ENCODE peak calls at places on chromosomes 7 and 10, in five cellular contexts. One of them, this sample, is unnamed.

GRCh38 chr10:48505394-48506112 is 99.3 kb downstream of the ARHGAP22 start:
- DNase-seq in RPMI8226: no peak
- DNase-seq in mesendoderm: peak
- DNase-seq in ELF-1: peak
- DNase-seq in GM12878: no peak
- DNase-seq in this sample: no peak

GRCh38 chr7:93249749-93250148 is 17.6 kb downstream of the VPS50 start:
- DNase-seq in RPMI8226: no peak
- DNase-seq in mesendoderm: peak
- DNase-seq in ELF-1: peak
- DNase-seq in GM12878: no peak
- DNase-seq in this sample: no peak

GRCh38 chr7:45923290-45923689 is 2.2 kb upstream of the IGFBP3 start:
- DNase-seq in RPMI8226: peak
- DNase-seq in mesendoderm: peak
- DNase-seq in ELF-1: peak
- DNase-seq in GM12878: no peak
- DNase-seq in this sample: no peak

GRCh38 chr7:158740657-158741293 is 36.2 kb upstream of the NCAPG2 start:
- DNase-seq in RPMI8226: no peak
- DNase-seq in mesendoderm: no peak
- DNase-seq in ELF-1: no peak
- DNase-seq in GM12878: no peak
- DNase-seq in this sample: no peak

GRCh38 chr7:2621061-2621828 is 10.5 kb upstream of the TTYH3 start:
- DNase-seq in RPMI8226: peak
- DNase-seq in mesendoderm: peak
- DNase-seq in ELF-1: peak
- DNase-seq in GM12878: no peak
- DNase-seq in this sample: no peak

GRCh38 chr7:131400833-131401593 is 73.3 kb downstream of the MKLN1 start:
- DNase-seq in RPMI8226: no peak
- DNase-seq in mesendoderm: no peak
- DNase-seq in ELF-1: no peak
- DNase-seq in GM12878: no peak
- DNase-seq in this sample: no peak

GRCh38 chr7:135744938-135745701 is 3.5 kb downstream of the FAM180A start:
- DNase-seq in RPMI8226: no peak
- DNase-seq in mesendoderm: no peak
- DNase-seq in ELF-1: no peak
- DNase-seq in GM12878: no peak
- DNase-seq in this sample: no peak

GRCh38 chr10:98361131-98361633 is 53.8 kb downstream of the PYROXD2 start:
- DNase-seq in RPMI8226: peak
- DNase-seq in mesendoderm: peak
- DNase-seq in ELF-1: peak
- DNase-seq in GM12878: peak
- DNase-seq in this sample: no peak

GRCh38 chr7:102933763-102934162 is 21.0 kb downstream of the LRRC17 start:
- DNase-seq in RPMI8226: no peak
- DNase-seq in mesendoderm: peak
- DNase-seq in ELF-1: peak
- DNase-seq in GM12878: no peak
- DNase-seq in this sample: no peak

GRCh38 chr10:121131426-121132277 is 280.5 kb downstream of the WDR11 start:
- DNase-seq in RPMI8226: no peak
- DNase-seq in mesendoderm: no peak
- DNase-seq in ELF-1: no peak
- DNase-seq in GM12878: no peak
- DNase-seq in this sample: no peak

GRCh38 chr7:158247758-158248487 is 339.7 kb downstream of the PTPRN2 start:
- DNase-seq in RPMI8226: no peak
- DNase-seq in mesendoderm: no peak
- DNase-seq in ELF-1: no peak
- DNase-seq in GM12878: no peak
- DNase-seq in this sample: no peak

GRCh38 chr7:2781636-2782035 is 62.5 kb downstream of the GNA12 start:
- DNase-seq in RPMI8226: no peak
- DNase-seq in mesendoderm: no peak
- DNase-seq in ELF-1: no peak
- DNase-seq in GM12878: no peak
- DNase-seq in this sample: no peak

GRCh38 chr7:26853788-26854393 is 10.5 kb downstream of the SKAP2 start:
- DNase-seq in RPMI8226: peak
- DNase-seq in mesendoderm: peak
- DNase-seq in ELF-1: no peak
- DNase-seq in GM12878: no peak
- DNase-seq in this sample: no peak

GRCh38 chr7:45715471-45716352 is 141.5 kb downstream of the ADCY1 start:
- DNase-seq in RPMI8226: no peak
- DNase-seq in mesendoderm: no peak
- DNase-seq in ELF-1: no peak
- DNase-seq in GM12878: no peak
- DNase-seq in this sample: no peak

GRCh38 chr10:63431962-63432797 is 33.6 kb downstream of the JMJD1C start:
- DNase-seq in RPMI8226: no peak
- DNase-seq in mesendoderm: no peak
- DNase-seq in ELF-1: no peak
- DNase-seq in GM12878: peak
- DNase-seq in this sample: no peak

GRCh38 chr7:69597278-69598076 is 798 bp upstream of the AUTS2 start:
- DNase-seq in RPMI8226: no peak
- DNase-seq in mesendoderm: peak
- DNase-seq in ELF-1: peak
- DNase-seq in GM12878: no peak
- DNase-seq in this sample: no peak

GRCh38 chr10:44177610-44178009 is 207.3 kb downstream of the CXCL12 start:
- DNase-seq in RPMI8226: peak
- DNase-seq in mesendoderm: no peak
- DNase-seq in ELF-1: no peak
- DNase-seq in GM12878: no peak
- DNase-seq in this sample: no peak

GRCh38 chr10:101134299-101135127 is 3.4 kb downstream of the TLX1 start:
- DNase-seq in RPMI8226: no peak
- DNase-seq in mesendoderm: no peak
- DNase-seq in ELF-1: peak
- DNase-seq in GM12878: no peak
- DNase-seq in this sample: no peak

GRCh38 chr10:116721991-116722392 is 20.4 kb downstream of the HSPA12A start:
- DNase-seq in RPMI8226: no peak
- DNase-seq in mesendoderm: no peak
- DNase-seq in ELF-1: peak
- DNase-seq in GM12878: no peak
- DNase-seq in this sample: no peak

GRCh38 chr7:3162286-3162685 is 118.6 kb upstream of the CARD11 start:
- DNase-seq in RPMI8226: no peak
- DNase-seq in mesendoderm: peak
- DNase-seq in ELF-1: no peak
- DNase-seq in GM12878: no peak
- DNase-seq in this sample: no peak

GRCh38 chr7:42940985-42941847 is 9.0 kb downstream of the MRPL32 start:
- DNase-seq in RPMI8226: peak
- DNase-seq in mesendoderm: peak
- DNase-seq in ELF-1: peak
- DNase-seq in GM12878: peak
- DNase-seq in this sample: no peak

GRCh38 chr10:123158682-123159081 is 4.5 kb downstream of the BUB3 start:
- DNase-seq in RPMI8226: no peak
- DNase-seq in mesendoderm: no peak
- DNase-seq in ELF-1: no peak
- DNase-seq in GM12878: no peak
- DNase-seq in this sample: no peak

GRCh38 chr7:126211875-126212274 is 1040.9 kb downstream of the GRM8 start:
- DNase-seq in RPMI8226: no peak
- DNase-seq in mesendoderm: no peak
- DNase-seq in ELF-1: no peak
- DNase-seq in GM12878: no peak
- DNase-seq in this sample: no peak

GRCh38 chr10:23974886-23975830 is 233.8 kb upstream of the KIAA1217 start:
- DNase-seq in RPMI8226: no peak
- DNase-seq in mesendoderm: peak
- DNase-seq in ELF-1: no peak
- DNase-seq in GM12878: no peak
- DNase-seq in this sample: no peak

GRCh38 chr10:70849582-70850016 is 33.9 kb downstream of the SGPL1 start:
- DNase-seq in RPMI8226: no peak
- DNase-seq in mesendoderm: no peak
- DNase-seq in ELF-1: no peak
- DNase-seq in GM12878: no peak
- DNase-seq in this sample: no peak

GRCh38 chr7:51278797-51279196 is 37.8 kb downstream of the COBL start:
- DNase-seq in RPMI8226: peak
- DNase-seq in mesendoderm: no peak
- DNase-seq in ELF-1: no peak
- DNase-seq in GM12878: no peak
- DNase-seq in this sample: no peak

GRCh38 chr10:124066744-124067714 is 26.4 kb downstream of the CHST15 start:
- DNase-seq in RPMI8226: peak
- DNase-seq in mesendoderm: peak
- DNase-seq in ELF-1: peak
- DNase-seq in GM12878: no peak
- DNase-seq in this sample: no peak

GRCh38 chr10:80506189-80506575 is 31.5 kb upstream of the SH2D4B start:
- DNase-seq in RPMI8226: no peak
- DNase-seq in mesendoderm: peak
- DNase-seq in ELF-1: no peak
- DNase-seq in GM12878: no peak
- DNase-seq in this sample: no peak

GRCh38 chr7:5419523-5420107 is 4.0 kb downstream of the TNRC18 start:
- DNase-seq in RPMI8226: peak
- DNase-seq in mesendoderm: peak
- DNase-seq in ELF-1: peak
- DNase-seq in GM12878: no peak
- DNase-seq in this sample: no peak

GRCh38 chr10:5404188-5405041 is at the start of gene TUBAL3:
- DNase-seq in RPMI8226: no peak
- DNase-seq in mesendoderm: no peak
- DNase-seq in ELF-1: no peak
- DNase-seq in GM12878: no peak
- DNase-seq in this sample: no peak

This sample was measured in cortex of kidney.